ENCODE peak calls at places on chromosome 3, in six cellular contexts. H is upper lobe of right lung, Y is mucosa of descending colon, C is colonic mucosa, S is Peyer's patch, E is foreskin fibroblast. X is an unnamed sample.

GRCh38 chr3:18847583-18848197 is 300.6 kb upstream of the KCNH8 start:
- DNase-seq in H (no peak), Y (no peak), C (no peak), S (no peak), E (no peak), X (peak; percentile 15)

GRCh38 chr3:121757812-121758545 is 8.4 kb upstream of the GOLGB1 start:
- DNase-seq in H (no peak), Y (no peak), C (no peak), S (no peak), E (no peak), X (no peak)

GRCh38 chr3:59728509-59728908 is 678.7 kb upstream of the CFAP20DC start:
- DNase-seq in H (no peak), Y (no peak), C (no peak), S (no peak), E (no peak), X (no peak)

GRCh38 chr3:155230382-155230781 is 63.1 kb downstream of the STRIT1 start:
- DNase-seq in H (no peak), Y (no peak), C (no peak), S (no peak), E (peak; percentile 94), X (no peak)

GRCh38 chr3:72533584-72534473 is 314.4 kb downstream of the SHQ1 start:
- DNase-seq in H (no peak), Y (no peak), C (no peak), S (no peak), E (no peak), X (no peak)

GRCh38 chr3:50605901-50606326 is 5.7 kb downstream of the CISH start:
- DNase-seq in H (no peak), Y (no peak), C (no peak), S (no peak), E (no peak), X (no peak)

GRCh38 chr3:98563661-98564281 is 29.6 kb downstream of the CPOX start:
- DNase-seq in H (no peak), Y (no peak), C (no peak), S (no peak), E (peak; percentile 55), X (no peak)

GRCh38 chr3:38646062-38646461 is 3.4 kb downstream of the SCN5A start:
- DNase-seq in H (no peak), Y (no peak), C (no peak), S (no peak), E (no peak), X (peak; percentile 4)

GRCh38 chr3:16482770-16483531 is 30.5 kb downstream of the RFTN1 start:
- DNase-seq in H (peak; percentile 67), Y (peak; percentile 58), C (peak; percentile 24), S (no peak), E (no peak), X (peak; percentile 24)

GRCh38 chr3:185789134-185789533 is 35.7 kb downstream of the IGF2BP2 start:
- DNase-seq in H (no peak), Y (no peak), C (no peak), S (no peak), E (no peak), X (no peak)

GRCh38 chr3:9808345-9809037 is 1.6 kb upstream of the TTLL3 start:
- DNase-seq in H (no peak), Y (no peak), C (no peak), S (no peak), E (peak; percentile 38), X (peak; percentile 57)
- TF ChIP-seq CTCF in H (peak; percentile 20), Y (no peak), C (no peak), S (no peak), E (peak; percentile 21), X (no peak)

GRCh38 chr3:120417272-120417911 is 33.4 kb downstream of the FSTL1 start:
- DNase-seq in H (peak; percentile 89), Y (peak; percentile 85), C (peak; percentile 97), S (peak; percentile 87), E (peak; percentile 95), X (peak; percentile 94)

GRCh38 chr3:120420360-120420759 is 30.4 kb downstream of the FSTL1 start:
- DNase-seq in H (no peak), Y (no peak), C (no peak), S (no peak), E (no peak), X (no peak)

GRCh38 chr3:120419797-120420196 is 31.0 kb downstream of the FSTL1 start:
- DNase-seq in H (no peak), Y (no peak), C (no peak), S (no peak), E (no peak), X (no peak)

GRCh38 chr3:120418446-120418845 is 32.3 kb downstream of the FSTL1 start:
- DNase-seq in H (no peak), Y (no peak), C (no peak), S (no peak), E (no peak), X (no peak)

GRCh38 chr3:120418866-120419490 is 31.8 kb downstream of the FSTL1 start:
- DNase-seq in H (peak; percentile 71), Y (peak; percentile 60), C (peak; percentile 68), S (peak; percentile 58), E (no peak), X (peak; percentile 66)
- TF ChIP-seq CTCF in H (peak; percentile 50), Y (no peak), C (peak; percentile 50), S (no peak), E (peak; percentile 11), X (peak; percentile 64)

DNA sequence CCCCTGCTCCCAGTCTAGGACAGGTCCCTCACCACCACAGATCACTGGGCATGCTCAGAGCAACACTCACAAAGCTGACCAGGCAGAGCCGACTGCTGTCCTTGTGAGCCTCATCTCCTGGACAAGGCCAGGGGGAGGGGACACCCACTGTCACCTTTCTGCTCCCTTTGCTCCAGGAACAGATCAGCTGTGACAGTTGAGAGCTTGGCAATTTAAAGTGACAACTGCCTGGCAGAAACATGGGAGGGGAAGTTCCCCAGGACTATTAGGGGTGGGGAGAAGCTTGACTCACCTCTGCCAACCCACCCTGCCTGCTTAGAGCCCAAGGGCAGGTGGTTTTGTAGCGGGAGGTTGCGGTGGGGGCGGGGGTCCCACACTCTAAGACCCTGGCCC is 80.6 kb downstream of the IQSEC1 start:
- DNase-seq in H (no peak), Y (no peak), C (no peak), S (no peak), E (no peak), X (no peak)
- TF ChIP-seq CTCF in H (no peak), Y (no peak), C (no peak), S (no peak), E (no peak), X (no peak)

DNA sequence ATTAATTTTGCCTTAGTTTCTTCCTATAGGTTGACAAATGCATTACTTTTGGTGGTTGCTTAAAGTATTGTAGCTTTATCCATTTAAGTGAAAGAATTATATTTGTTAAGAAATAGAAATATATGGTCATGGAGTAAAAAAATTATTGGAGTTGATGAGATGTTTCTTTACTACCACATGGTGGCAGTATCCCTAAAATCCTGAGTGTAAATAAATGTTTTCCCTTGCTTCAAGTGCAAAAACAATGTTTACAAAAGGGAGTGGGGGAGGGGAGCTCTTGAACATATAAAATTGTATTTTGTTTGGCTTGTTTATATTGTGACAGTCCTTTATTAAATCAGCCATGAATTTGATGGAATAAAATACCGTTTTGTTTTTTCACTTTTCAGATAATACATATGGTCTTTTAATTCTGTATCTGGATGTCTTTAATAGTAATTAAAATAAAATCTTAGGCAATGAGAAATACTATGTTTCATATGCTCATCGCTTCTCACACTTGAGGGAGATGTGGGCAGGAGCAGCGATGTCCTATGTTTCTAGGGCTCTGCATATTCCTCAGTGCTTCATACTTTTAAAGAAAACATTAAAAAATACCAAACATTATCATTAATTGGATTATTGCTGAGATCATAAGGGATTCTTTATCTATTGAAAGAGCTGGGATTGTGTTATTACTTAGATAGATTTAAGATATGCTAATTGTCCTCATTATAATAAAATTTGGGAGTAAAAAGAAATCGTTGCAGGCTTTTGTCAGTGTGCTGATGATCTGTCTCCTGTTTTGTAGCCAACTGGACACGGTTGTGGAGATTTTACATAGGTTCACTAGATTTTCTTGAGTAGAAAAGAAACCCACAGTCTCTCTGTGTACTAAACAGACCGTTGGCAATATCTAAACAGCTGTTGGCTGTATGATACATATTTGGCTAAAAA is 349.7 kb downstream of the TUSC7 start:
- DNase-seq in H (no peak), Y (no peak), C (no peak), S (no peak), E (peak; percentile 16), X (no peak)
- TF ChIP-seq CTCF in H (peak; percentile 55), Y (no peak), C (peak; percentile 52), S (no peak), E (peak; percentile 38), X (peak; percentile 35)

GRCh38 chr3:104939196-104939595 is 427.5 kb upstream of the ALCAM start:
- DNase-seq in H (no peak), Y (no peak), C (no peak), S (no peak), E (no peak), X (no peak)
- TF ChIP-seq CTCF in H (no peak), Y (no peak), C (no peak), S (no peak), E (no peak), X (no peak)

GRCh38 chr3:133442518-133442917 is 42.7 kb downstream of the BFSP2 start:
- DNase-seq in H (no peak), Y (no peak), C (no peak), S (no peak), E (no peak), X (no peak)

GRCh38 chr3:133441867-133442270 is 42.0 kb downstream of the BFSP2 start:
- DNase-seq in H (no peak), Y (no peak), C (no peak), S (no peak), E (no peak), X (no peak)

GRCh38 chr3:133444071-133444774 is 44.4 kb downstream of the BFSP2 start:
- DNase-seq in H (no peak), Y (no peak), C (peak; percentile 54), S (no peak), E (no peak), X (no peak)

GRCh38 chr3:133447751-133448477 is 48.1 kb downstream of the BFSP2 start:
- DNase-seq in H (no peak), Y (no peak), C (no peak), S (no peak), E (no peak), X (no peak)

GRCh38 chr3:133445111-133445510 is 45.3 kb downstream of the BFSP2 start:
- DNase-seq in H (no peak), Y (no peak), C (no peak), S (no peak), E (no peak), X (no peak)
- TF ChIP-seq CTCF in H (no peak), Y (no peak), C (no peak), S (no peak), E (no peak), X (no peak)

GRCh38 chr3:196634851-196635250 is 4.6 kb upstream of the NRROS start:
- DNase-seq in H (no peak), Y (no peak), C (no peak), S (no peak), E (no peak), X (no peak)
- TF ChIP-seq CTCF in H (no peak), Y (no peak), C (no peak), S (no peak), E (no peak), X (no peak)

DNA sequence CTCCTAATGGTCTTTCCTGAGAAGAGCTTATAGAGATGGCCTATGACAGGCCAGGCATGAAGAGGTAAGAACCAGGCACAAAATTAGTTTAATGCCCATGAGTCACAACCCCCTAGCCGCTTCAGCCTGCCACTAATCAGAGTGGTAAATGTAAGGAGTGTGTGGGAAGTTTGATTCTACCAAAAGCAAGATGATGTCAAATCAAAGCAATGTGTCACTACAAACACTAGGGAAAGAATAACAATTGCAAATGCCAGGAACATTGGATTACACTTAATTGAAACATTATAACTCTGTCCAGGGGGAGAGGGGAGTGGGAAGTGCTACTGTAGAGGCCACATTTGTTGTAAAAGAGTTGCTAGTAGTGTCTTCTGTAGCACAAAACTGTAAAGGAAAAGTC is 596.6 kb upstream of the AGTR1 start:
- DNase-seq in H (no peak), Y (no peak), C (no peak), S (no peak), E (peak; percentile 63), X (no peak)
- TF ChIP-seq CTCF in H (no peak), Y (no peak), C (no peak), S (no peak), E (no peak), X (no peak)

X was measured in GM13977.